ENCODE peak calls at places on chromosomes 12 and 14, in eight cellular contexts. L, M, R, S, B, Y, A and P are unnamed samples.

GRCh38 chr12:124094733-124095132 is 121.7 kb downstream of the ZNF664 start:
- DNase-seq in S (no peak), B (no peak), Y (peak), L (no peak), R (no peak), A (no peak), M (no peak), P (no peak)

GRCh38 chr12:75884465-75884985 is 147.1 kb downstream of the PHLDA1 start:
- DNase-seq in B (no peak), Y (no peak), S (no peak), R (no peak), A (no peak), M (no peak), L (no peak), P (no peak)

GRCh38 chr14:92955381-92955780 is 32.4 kb downstream of the CHGA start:
- DNase-seq in B (no peak), A (no peak), R (no peak), S (no peak), M (no peak), Y (no peak), L (no peak), P (no peak)

GRCh38 chr14:23543403-23543802 is 8.2 kb downstream of the ZFHX2 start:
- DNase-seq in B (no peak), Y (no peak), L (no peak), R (no peak), S (no peak), A (no peak), M (no peak), P (no peak)

GRCh38 chr14:69670093-69670492 is 58.7 kb downstream of the SUSD6 start:
- DNase-seq in A (no peak), Y (no peak), S (no peak), R (no peak), L (no peak), B (no peak), M (no peak), P (no peak)

GRCh38 chr12:129276408-129277042 is 423.2 kb downstream of the GLT1D1 start:
- DNase-seq in A (no peak), R (no peak), S (no peak), Y (no peak), L (no peak), B (no peak), M (no peak), P (no peak)

GRCh38 chr14:102589761-102590290 is 2.6 kb upstream of the RCOR1 start:
- DNase-seq in S (no peak), M (no peak), R (no peak), L (no peak), Y (no peak), B (no peak), A (no peak), P (no peak)

GRCh38 chr14:65336191-65336591 is 76.3 kb upstream of the FUT8 start:
- DNase-seq in L (no peak), Y (peak), B (peak), R (no peak), S (no peak), A (no peak), M (no peak), P (no peak)

GRCh38 chr12:46900734-46901463 is 75.1 kb upstream of the SLC38A4 start:
- DNase-seq in A (no peak), S (no peak), R (no peak), L (no peak), B (no peak), Y (no peak), M (no peak), P (no peak)

GRCh38 chr12:11927311-11927935 is 143.3 kb upstream of the BCL2L14 start:
- DNase-seq in A (no peak), R (no peak), L (no peak), B (no peak), Y (no peak), M (no peak), S (no peak), P (no peak)

GRCh38 chr14:22336031-22336430 is 253.0 kb downstream of the DAD1 start:
- DNase-seq in M (no peak), S (no peak), Y (no peak), A (no peak), L (no peak), B (no peak), R (no peak), P (no peak)

GRCh38 chr14:75647650-75648049 is 13.0 kb downstream of the ERG28 start:
- DNase-seq in B (peak), S (no peak), L (no peak), R (no peak), Y (peak), A (no peak), M (no peak), P (no peak)

GRCh38 chr14:86639146-86639545 is 1109.2 kb downstream of the FLRT2 start:
- DNase-seq in S (no peak), L (no peak), M (no peak), A (no peak), B (no peak), R (no peak), Y (no peak), P (no peak)

GRCh38 chr12:54452628-54453027 is 20.8 kb downstream of the GTSF1 start:
- DNase-seq in Y (no peak), A (no peak), M (no peak), R (no peak), B (no peak), S (no peak), L (no peak), P (no peak)

GRCh38 chr14:38078393-38078792 is 129.3 kb upstream of the SSTR1 start:
- DNase-seq in R (no peak), A (no peak), B (no peak), Y (peak), L (peak), M (peak), S (peak), P (no peak)

GRCh38 chr12:54611715-54612116 is 23.0 kb downstream of the LACRT start:
- DNase-seq in Y (no peak), L (no peak), B (no peak), R (no peak), A (no peak), M (no peak), S (no peak), P (no peak)

GRCh38 chr12:50411051-50411660 is 10.5 kb downstream of the LARP4 start:
- DNase-seq in R (no peak), S (no peak), M (no peak), Y (no peak), B (no peak), L (no peak), A (no peak), P (no peak)

GRCh38 chr14:63478437-63478852 is 64.7 kb downstream of the PPP2R5E start:
- DNase-seq in Y (no peak), B (no peak), R (no peak), M (peak), L (no peak), A (no peak), S (no peak), P (no peak)

GRCh38 chr12:96457191-96457930 is 32.0 kb upstream of the CFAP54 start:
- DNase-seq in R (no peak), S (no peak), B (no peak), A (no peak), M (no peak), L (no peak), Y (peak), P (no peak)

GRCh38 chr12:95548539-95549391 is 2.5 kb downstream of the USP44 start:
- DNase-seq in R (peak), M (no peak), S (no peak), Y (no peak), B (peak), A (no peak), L (peak), P (no peak)

GRCh38 chr14:73221945-73222344 is 15.4 kb upstream of the PAPLN start:
- DNase-seq in Y (no peak), M (no peak), S (no peak), L (no peak), R (no peak), A (no peak), B (peak), P (no peak)

GRCh38 chr12:117494833-117495714 is 133.6 kb upstream of the NOS1 start:
- DNase-seq in M (no peak), Y (peak), B (no peak), S (no peak), R (no peak), L (no peak), A (no peak), P (no peak)

GRCh38 chr12:132044661-132045412 is 95.1 kb downstream of the EP400 start:
- DNase-seq in B (no peak), L (no peak), Y (no peak), A (no peak), R (no peak), S (no peak), M (no peak), P (no peak)

GRCh38 chr14:66240112-66240511 is 246.1 kb upstream of the CCDC196 start:
- DNase-seq in B (no peak), L (no peak), S (no peak), M (no peak), R (no peak), Y (peak), A (no peak), P (no peak)

GRCh38 chr14:24690492-24690891 is 56.5 kb upstream of the GZMB start:
- DNase-seq in S (no peak), B (no peak), Y (no peak), L (no peak), A (no peak), R (no peak), M (peak), P (no peak)

GRCh38 chr12:12716151-12716844 is 870 bp upstream of the CDKN1B start:
- DNase-seq in S (no peak), Y (peak), A (no peak), B (no peak), L (no peak), M (peak), R (no peak), P (no peak)

GRCh38 chr14:96514694-96515093 is 12.5 kb downstream of the PAPOLA start:
- DNase-seq in A (no peak), Y (no peak), L (no peak), R (no peak), M (no peak), S (no peak), B (no peak), P (no peak)

GRCh38 chr12:47992776-47993175 is 11.5 kb downstream of the COL2A1 start:
- DNase-seq in L (no peak), A (no peak), R (no peak), B (no peak), M (no peak), S (no peak), Y (no peak), P (no peak)

GRCh38 chr12:92756905-92757598 is 54.3 kb downstream of the PLEKHG7 start:
- DNase-seq in A (no peak), R (no peak), S (no peak), L (no peak), M (no peak), Y (no peak), B (no peak), P (no peak)

GRCh38 chr12:6500466-6500865 is 6.6 kb downstream of the NCAPD2 start:
- DNase-seq in R (no peak), M (no peak), Y (no peak), L (no peak), S (no peak), B (no peak), A (no peak), P (no peak)

GRCh38 chr14:88323520-88324199 is 591 bp upstream of the KCNK10 start:
- DNase-seq in S (no peak), A (no peak), Y (no peak), R (no peak), L (no peak), B (peak), M (no peak), P (no peak)

GRCh38 chr12:57611116-57611809 is at the start of gene ARHGEF25:
- DNase-seq in A (no peak), R (peak), Y (peak), M (no peak), B (peak), L (peak), S (no peak), P (no peak)

GRCh38 chr12:128091101-128091795 is 175.7 kb upstream of the TMEM132C start:
- DNase-seq in B (no peak), A (no peak), R (no peak), L (no peak), S (no peak), M (no peak), Y (no peak), P (no peak)

GRCh38 chr14:100027771-100028490 is 37.3 kb upstream of the EVL start:
- DNase-seq in L (no peak), S (no peak), M (no peak), B (peak), R (no peak), A (no peak), Y (no peak), P (no peak)

GRCh38 chr12:50985322-50985721 is 33.0 kb downstream of the HIGD1C start:
- DNase-seq in L (no peak), M (no peak), A (peak), S (no peak), Y (peak), B (peak), R (no peak), P (peak)

GRCh38 chr14:20427231-20428009 is 8.5 kb downstream of the KLHL33 start:
- DNase-seq in L (no peak), Y (peak), R (no peak), M (peak), B (peak), S (peak), A (no peak), P (no peak)

GRCh38 chr14:60276347-60276746 is 27.3 kb downstream of the PPM1A start:
- DNase-seq in B (no peak), L (no peak), M (no peak), Y (peak), A (peak), R (no peak), S (no peak), P (no peak)

GRCh38 chr14:76812093-76812421 is 625 bp downstream of the ANGEL1 start:
- DNase-seq in A (no peak), L (peak), R (no peak), B (no peak), S (no peak), M (peak), Y (peak), P (no peak)

GRCh38 chr14:89417469-89418225 is 614 bp upstream of the FOXN3 start:
- DNase-seq in A (no peak), M (peak), L (peak), S (peak), R (no peak), B (peak), Y (peak), P (no peak)

GRCh38 chr12:86710110-86710509 is 453.9 kb upstream of the MGAT4C start:
- DNase-seq in L (no peak), R (no peak), M (no peak), A (no peak), Y (no peak), S (no peak), B (peak), P (no peak)